ENCODE peak calls at places on chromosomes 5 and 9, in five cellular contexts. C is hepatocyte, U is lower lobe of right lung, D is HCT116, W is psoas muscle. H is an unnamed sample.

GRCh38 chr5:139747583-139748504 is 47.8 kb upstream of the PSD2 start:
- DNase-seq in C (peak; percentile 89), U (peak; percentile 53), D (no peak), W (peak; percentile 60), H (peak; percentile 49)

GRCh38 chr9:38388283-38389223 is 3.9 kb upstream of the ALDH1B1 start:
- DNase-seq in C (no peak), U (no peak), D (no peak), W (peak; percentile 27), H (peak; percentile 22)

GRCh38 chr5:107449369-107449768 is 221.4 kb downstream of the EFNA5 start:
- DNase-seq in C (no peak), U (no peak), D (no peak), W (no peak), H (no peak)

GRCh38 chr5:132095077-132095744 is 21.6 kb downstream of the CSF2 start:
- DNase-seq in C (no peak), U (peak; percentile 41), D (no peak), W (no peak), H (no peak)

GRCh38 chr9:16625831-16626230 is 244.6 kb downstream of the BNC2 start:
- DNase-seq in C (no peak), U (no peak), D (no peak), W (no peak), H (no peak)

GRCh38 chr5:41871866-41872265 is 1.6 kb upstream of the OXCT1 start:
- DNase-seq in C (no peak), U (no peak), D (no peak), W (no peak), H (no peak)

GRCh38 chr9:88777498-88778312 is 213.6 kb upstream of the S1PR3 start:
- DNase-seq in C (no peak), U (no peak), D (no peak), W (peak; percentile 48), H (peak; percentile 64)

GRCh38 chr5:137234973-137235943 is 263.9 kb downstream of the SPOCK1 start:
- DNase-seq in C (no peak), U (no peak), D (no peak), W (no peak), H (no peak)

GRCh38 chr5:100539519-100539918 is 4.3 kb downstream of the FAM174A start:
- DNase-seq in C (no peak), U (no peak), D (no peak), W (no peak), H (no peak)

GRCh38 chr9:73173526-73174411 is 22.1 kb downstream of the ANXA1 start:
- DNase-seq in C (no peak), U (no peak), D (no peak), W (no peak), H (no peak)

GRCh38 chr9:73180373-73180772 is 28.7 kb downstream of the ANXA1 start:
- DNase-seq in C (peak; percentile 35), U (no peak), D (no peak), W (no peak), H (no peak)

GRCh38 chr9:73176450-73176875 is 24.8 kb downstream of the ANXA1 start:
- DNase-seq in C (no peak), U (no peak), D (peak; percentile 78), W (no peak), H (no peak)

GRCh38 chr9:73179594-73179993 is 27.9 kb downstream of the ANXA1 start:
- DNase-seq in C (peak; percentile 17), U (no peak), D (peak; percentile 69), W (no peak), H (no peak)

GRCh38 chr9:73178044-73178443 is 26.4 kb downstream of the ANXA1 start:
- DNase-seq in C (no peak), U (no peak), D (no peak), W (no peak), H (no peak)
- H3K27ac ChIP-seq in C (no peak overlapping the region), U (no peak overlapping the region), D (no peak overlapping the region), W (no peak overlapping the region), H (no peak overlapping the region)

GRCh38 chr5:150700600-150701377 is at the start of gene RBM22:
- DNase-seq in C (peak; percentile 95), U (peak; percentile 96), D (peak; percentile 79), W (peak; percentile 92), H (peak; percentile 95)
- TF ChIP-seq CTCF in C (peak; percentile 69), U (peak; percentile 68), D (peak; percentile 55), W (peak; percentile 64), H (peak; percentile 72)

GRCh38 chr5:73624888-73625287 is 1.1 kb upstream of the ARHGEF28 start:
- DNase-seq in C (no peak), U (no peak), D (no peak), W (no peak), H (no peak)

GRCh38 chr5:73623929-73624404 is 2.0 kb upstream of the ARHGEF28 start:
- DNase-seq in C (peak; percentile 28), U (no peak), D (no peak), W (no peak), H (no peak)

GRCh38 chr5:73626814-73627313 is 868 bp downstream of the ARHGEF28 start:
- DNase-seq in C (no peak), U (no peak), D (no peak), W (no peak), H (no peak)

GRCh38 chr5:73625905-73626811 is at the start of gene ARHGEF28:
- DNase-seq in C (peak; percentile 77), U (peak; percentile 82), D (no peak), W (peak; percentile 65), H (peak; percentile 41)

DNA sequence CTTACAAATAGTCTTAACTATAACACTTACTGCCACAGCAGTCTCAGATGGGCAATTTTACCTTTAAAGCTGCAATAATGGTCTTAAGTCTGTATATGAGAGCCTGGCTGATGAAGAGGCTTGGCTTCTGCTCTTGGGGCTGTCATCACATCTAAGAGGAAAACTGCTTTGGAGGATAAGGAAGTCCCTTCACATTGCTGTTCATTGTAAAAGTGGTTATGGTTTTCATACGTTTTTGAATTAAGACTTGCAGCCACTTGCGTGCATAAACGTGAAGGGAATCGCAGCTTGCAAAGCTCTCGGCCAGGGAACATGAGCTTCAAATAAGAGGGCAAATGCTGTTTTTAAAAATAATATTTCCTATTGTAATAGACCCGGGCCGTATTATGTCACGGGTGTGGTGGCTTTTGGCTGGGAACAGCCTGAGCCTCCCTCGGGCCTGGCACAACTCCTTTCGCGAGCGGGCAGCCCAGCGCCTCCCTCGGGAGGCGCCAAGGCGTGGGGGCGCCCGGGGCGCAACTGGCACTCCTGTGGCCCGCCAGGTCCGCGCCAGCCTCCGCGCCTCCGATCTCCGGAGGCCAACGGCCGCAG is 587 bp upstream of the ARHGEF28 start:
- DNase-seq in C (no peak), U (no peak), D (no peak), W (no peak), H (peak; percentile 18)
- H3K27ac ChIP-seq in C (peak overlapping the region; percentile 42), U (peak overlapping the region; percentile 60), D (peak overlapping the region; percentile 62), W (peak overlapping the region; percentile 61), H (peak overlapping the region; percentile 76)

GRCh38 chr9:33159058-33159759 is 7.9 kb downstream of the B4GALT1 start:
- DNase-seq in C (peak; percentile 46), U (peak; percentile 79), D (no peak), W (peak; percentile 71), H (peak; percentile 83)
- TF ChIP-seq CTCF in C (no peak), U (no peak), D (no peak), W (no peak), H (no peak)

GRCh38 chr5:125176005-125176390 is 429.6 kb upstream of the ZNF608 start:
- DNase-seq in C (peak; percentile 13), U (no peak), D (no peak), W (no peak), H (no peak)
- H3K27ac ChIP-seq in C (peak overlapping the region; percentile 41), U (no peak overlapping the region), D (no peak overlapping the region), W (no peak overlapping the region), H (no peak overlapping the region)

GRCh38 chr5:162248107-162248713 is 180.6 kb downstream of the GABRG2 start:
- DNase-seq in C (peak; percentile 24), U (no peak), D (no peak), W (no peak), H (no peak)
- TF ChIP-seq CTCF in C (peak; percentile 3), U (no peak), D (peak; percentile 61), W (no peak), H (no peak)

DNA sequence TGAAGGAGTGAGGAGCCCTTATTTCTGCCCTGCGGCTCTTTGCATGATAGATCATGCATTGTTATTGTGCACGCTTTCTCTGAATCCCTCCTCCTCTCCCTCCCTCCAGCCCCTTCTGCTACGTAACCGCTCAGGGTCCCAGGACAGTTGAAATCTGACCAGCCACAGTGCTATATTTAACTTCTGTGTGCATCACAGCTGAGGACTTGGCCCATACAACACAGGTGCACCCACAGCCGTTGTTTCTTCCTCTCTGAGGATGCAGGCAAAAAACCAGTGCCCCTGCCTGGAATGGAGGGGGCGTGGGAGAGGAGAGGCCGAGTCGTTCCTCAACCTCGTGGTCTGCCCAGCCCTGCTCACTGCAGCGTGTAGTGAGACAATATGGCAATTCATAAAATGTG is 335.6 kb upstream of the CLINT1 start:
- DNase-seq in C (no peak), U (no peak), D (no peak), W (no peak), H (no peak)
- H3K27ac ChIP-seq in C (no peak overlapping the region), U (no peak overlapping the region), D (no peak overlapping the region), W (no peak overlapping the region), H (no peak overlapping the region)